ENCODE peak calls at places on chromosomes 2 and 18, in five cellular contexts. U is AG04450, X is ovary, J is A549, W is AG04449. M is an unnamed sample.

GRCh38 chr2:69381337-69381737 is 5.7 kb downstream of the GFPT1 start:
- DNase-seq in U (no peak), X (no peak), J (peak), W (no peak), M (no peak)

GRCh38 chr2:123808243-123808642 is 216.8 kb upstream of the CNTNAP5 start:
- DNase-seq in U (no peak), X (no peak), J (no peak), W (no peak), M (no peak)

GRCh38 chr2:120995656-120996190 is 260.1 kb downstream of the GLI2 start:
- DNase-seq in U (no peak), X (no peak), J (no peak), W (no peak), M (no peak)

GRCh38 chr18:65091737-65092329 is 659.0 kb upstream of the CDH7 start:
- DNase-seq in U (no peak), X (no peak), J (peak), W (no peak), M (peak)

GRCh38 chr18:69617888-69618287 is 217.2 kb downstream of the DOK6 start:
- DNase-seq in U (peak), X (no peak), J (no peak), W (peak), M (peak)

GRCh38 chr2:240296104-240296406 is 139.4 kb upstream of the GPC1 start:
- DNase-seq in U (no peak), X (no peak), J (no peak), W (no peak), M (no peak)

GRCh38 chr18:77055429-77056310 is 76.9 kb downstream of the MBP start:
- DNase-seq in U (no peak), X (no peak), J (no peak), W (no peak), M (no peak)

GRCh38 chr2:157363612-157364101 is 38.0 kb upstream of the ERMN start:
- DNase-seq in U (no peak), X (no peak), J (no peak), W (no peak), M (no peak)

DNA sequence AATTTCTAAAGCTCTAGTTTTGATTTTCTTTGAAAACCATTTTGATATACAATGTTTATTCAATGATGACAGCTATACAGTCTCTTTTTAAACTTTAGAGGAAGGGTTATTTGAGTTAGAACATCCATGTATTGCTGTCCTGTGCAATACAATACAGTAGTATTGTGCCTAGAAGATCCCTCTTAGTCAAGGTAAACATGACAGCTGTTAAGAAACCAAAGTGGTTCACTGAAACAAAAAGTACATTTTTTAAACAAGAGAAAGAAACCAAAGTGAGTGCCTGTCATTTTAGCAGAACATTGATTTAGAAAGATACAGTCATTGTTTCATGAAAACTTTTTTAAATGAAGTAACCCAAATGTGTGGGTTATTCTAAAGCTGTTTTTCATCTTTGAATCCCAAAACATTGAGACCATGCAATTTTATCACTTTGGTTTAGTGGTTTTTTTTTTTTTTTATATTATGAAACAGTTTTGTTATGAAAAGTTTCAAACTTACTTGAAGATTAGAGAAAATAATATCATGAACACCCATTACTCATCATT is 15.5 kb downstream of the ITPRID2 start:
- DNase-seq in U (no peak), X (no peak), J (no peak), W (no peak), M (no peak)
- H3K4me3 ChIP-seq in U (no peak), X (no peak), J (no peak), W (no peak), M (no peak)

GRCh38 chr2:3178206-3179031 is 199.2 kb downstream of the EIPR1 start:
- DNase-seq in U (no peak), X (no peak), J (no peak), W (no peak), M (no peak)

GRCh38 chr2:3180082-3180908 is 197.3 kb downstream of the EIPR1 start:
- DNase-seq in U (no peak), X (no peak), J (peak), W (no peak), M (no peak)

GRCh38 chr2:3181416-3182010 is 196.1 kb downstream of the EIPR1 start:
- DNase-seq in U (no peak), X (no peak), J (no peak), W (no peak), M (no peak)

GRCh38 chr2:3179626-3180025 is 198.0 kb downstream of the EIPR1 start:
- DNase-seq in U (no peak), X (no peak), J (no peak), W (no peak), M (no peak)

DNA sequence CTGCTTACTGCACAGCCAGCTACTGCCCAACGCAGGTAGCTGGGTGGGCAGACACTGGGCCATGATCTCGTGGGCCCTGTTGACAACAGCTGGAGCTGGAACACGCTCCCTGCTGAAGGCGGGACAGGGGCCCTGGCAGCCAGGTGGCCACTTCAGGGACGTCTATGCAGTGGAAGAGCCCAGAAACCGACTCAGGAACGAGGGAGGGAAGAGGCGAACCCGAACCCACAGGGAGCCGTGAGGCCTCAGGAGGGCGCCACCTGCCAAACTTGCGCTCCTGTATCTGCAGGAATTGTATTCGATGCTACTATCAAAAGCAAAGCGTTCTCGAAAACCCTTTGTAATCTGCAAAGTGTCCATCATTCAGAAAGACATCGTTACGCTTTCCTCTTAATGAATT is 198.4 kb downstream of the EIPR1 start:
- DNase-seq in U (no peak), X (no peak), J (peak), W (no peak), M (no peak)
- TF ChIP-seq CTCF in U (peak), X (no peak), J (peak), W (peak), M (peak)

GRCh38 chr2:153477641-153478288 is 797 bp downstream of the RPRM start:
- DNase-seq in U (no peak), X (peak), J (no peak), W (no peak), M (no peak)
- H3K4me3 ChIP-seq in U (no peak), X (peak), J (peak), W (no peak), M (peak)

GRCh38 chr2:101722878-101723277 is 25.4 kb downstream of the MAP4K4 start:
- DNase-seq in U (no peak), X (no peak), J (no peak), W (no peak), M (no peak)
- TF ChIP-seq CTCF in U (no peak), X (no peak), J (no peak), W (no peak), M (no peak)

GRCh38 chr2:88860421-88861075 is 169.1 kb downstream of the RPIA start:
- DNase-seq in U (no peak), X (no peak), J (no peak), W (no peak), M (no peak)
- H3K4me3 ChIP-seq in U (no peak), X (no peak), J (no peak), W (no peak), M (no peak)

GRCh38 chr2:19899853-19900525 is 1.8 kb downstream of the TTC32 start:
- DNase-seq in U (no peak), X (no peak), J (no peak), W (no peak), M (no peak)

GRCh38 chr2:19901201-19901457 is 654 bp downstream of the TTC32 start:
- DNase-seq in U (no peak), X (no peak), J (no peak), W (no peak), M (no peak)

GRCh38 chr2:19902272-19902730 is 518 bp upstream of the TTC32 start:
- DNase-seq in U (no peak), X (no peak), J (peak), W (no peak), M (no peak)

GRCh38 chr2:19900536-19901200 is 1.1 kb downstream of the TTC32 start:
- DNase-seq in U (no peak), X (no peak), J (peak), W (no peak), M (no peak)

GRCh38 chr2:19901458-19902271 is at the start of gene TTC32:
- DNase-seq in U (peak), X (peak), J (peak), W (peak), M (peak)
- TF ChIP-seq CTCF in U (no peak), X (no peak), J (no peak), W (peak), M (peak)

DNA sequence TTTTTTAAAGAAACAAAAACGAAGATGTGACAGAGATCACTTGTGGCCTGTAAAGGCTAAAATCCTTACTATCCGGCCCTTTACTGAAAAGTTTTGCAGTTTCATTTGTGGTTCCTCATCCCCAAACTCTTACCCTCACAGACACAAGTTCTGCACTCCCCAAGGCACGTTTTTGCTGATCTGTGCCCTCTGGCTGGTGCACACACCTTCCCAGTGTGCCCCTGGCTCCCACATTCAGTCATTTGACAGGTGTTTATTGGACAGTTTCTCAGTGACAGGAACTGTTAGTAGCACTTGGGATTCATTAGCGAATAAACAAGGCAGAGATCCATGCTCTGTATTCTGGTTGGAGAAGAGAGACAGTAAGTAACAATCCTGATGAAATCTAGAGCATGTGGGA is 22.8 kb downstream of the ZAP70 start:
- DNase-seq in U (no peak), X (no peak), J (no peak), W (no peak), M (no peak)
- H3K4me3 ChIP-seq in U (no peak), X (no peak), J (no peak), W (no peak), M (no peak)

GRCh38 chr2:222677981-222678380 is 6.5 kb downstream of the MOGAT1 start:
- DNase-seq in U (no peak), X (no peak), J (no peak), W (no peak), M (no peak)
- TF ChIP-seq CTCF in U (peak), X (no peak), J (no peak), W (no peak), M (no peak)

M was measured in epithelial cell of proximal tubule.